ENCODE peak calls at places on chromosomes 2 and 18, in nine cellular contexts. One of them, this sample, is unnamed.
A peak's percentile ranks its signal among the peaks of the same experiment; 100 is the strongest.

GRCh38 chr18:13262839-13263691 is 44.5 kb downstream of the LDLRAD4 start:
- DNase-seq in Panc1: no peak
- DNase-seq in K562: no peak
- DNase-seq in HepG2: no peak
- DNase-seq in HCT116: no peak
- DNase-seq in GM12878: no peak
- DNase-seq in sigmoid colon: no peak
- DNase-seq in stomach: no peak
- DNase-seq in endothelial cell of umbilical vein: no peak
- DNase-seq in this sample: no peak

GRCh38 chr18:33577688-33578370 is at the start of gene ASXL3:
- DNase-seq in HCT116: no peak
- DNase-seq in Panc1: no peak
- DNase-seq in sigmoid colon: peak; percentile 80
- DNase-seq in GM12878: no peak
- DNase-seq in endothelial cell of umbilical vein: peak; percentile 45
- DNase-seq in HepG2: no peak
- DNase-seq in K562: no peak
- DNase-seq in stomach: peak; percentile 64
- DNase-seq in this sample: no peak

GRCh38 chr2:156400704-156401678 is 35.2 kb upstream of the GPD2 start:
- DNase-seq in HCT116: peak; percentile 75
- DNase-seq in HepG2: peak; percentile 76
- DNase-seq in GM12878: peak; percentile 82
- DNase-seq in stomach: peak; percentile 75
- DNase-seq in sigmoid colon: peak; percentile 89
- DNase-seq in endothelial cell of umbilical vein: peak; percentile 91
- DNase-seq in K562: peak; percentile 84
- DNase-seq in Panc1: peak; percentile 93
- DNase-seq in this sample: peak; percentile 71

GRCh38 chr2:120625865-120626560 is 109.7 kb upstream of the GLI2 start:
- DNase-seq in stomach: peak; percentile 95
- DNase-seq in HCT116: no peak
- DNase-seq in HepG2: peak; percentile 35
- DNase-seq in GM12878: no peak
- DNase-seq in K562: no peak
- DNase-seq in Panc1: no peak
- DNase-seq in sigmoid colon: peak; percentile 58
- DNase-seq in endothelial cell of umbilical vein: no peak
- DNase-seq in this sample: peak; percentile 90

GRCh38 chr2:180910831-180911665 is 69.4 kb upstream of the UBE2E3 start:
- DNase-seq in endothelial cell of umbilical vein: no peak
- DNase-seq in HepG2: no peak
- DNase-seq in Panc1: no peak
- DNase-seq in K562: no peak
- DNase-seq in sigmoid colon: no peak
- DNase-seq in HCT116: no peak
- DNase-seq in GM12878: no peak
- DNase-seq in stomach: no peak
- DNase-seq in this sample: no peak

GRCh38 chr2:27857417-27858172 is 32.6 kb downstream of the RBKS start:
- DNase-seq in stomach: no peak
- DNase-seq in GM12878: no peak
- DNase-seq in K562: no peak
- DNase-seq in HepG2: no peak
- DNase-seq in endothelial cell of umbilical vein: no peak
- DNase-seq in sigmoid colon: no peak
- DNase-seq in Panc1: no peak
- DNase-seq in HCT116: no peak
- DNase-seq in this sample: no peak

GRCh38 chr18:22674300-22674699 is 256.6 kb upstream of the CTAGE1 start:
- DNase-seq in endothelial cell of umbilical vein: peak; percentile 93
- DNase-seq in sigmoid colon: no peak
- DNase-seq in HepG2: no peak
- DNase-seq in stomach: no peak
- DNase-seq in Panc1: no peak
- DNase-seq in GM12878: no peak
- DNase-seq in HCT116: peak; percentile 7
- DNase-seq in K562: no peak
- DNase-seq in this sample: no peak

GRCh38 chr2:223054193-223054781 is 2.3 kb downstream of the KCNE4 start:
- DNase-seq in endothelial cell of umbilical vein: no peak
- DNase-seq in HCT116: no peak
- DNase-seq in Panc1: no peak
- DNase-seq in stomach: no peak
- DNase-seq in GM12878: no peak
- DNase-seq in K562: no peak
- DNase-seq in sigmoid colon: peak; percentile 90
- DNase-seq in HepG2: no peak
- DNase-seq in this sample: no peak

GRCh38 chr2:49129034-49129433 is 25.3 kb downstream of the FSHR start:
- DNase-seq in endothelial cell of umbilical vein: no peak
- DNase-seq in HepG2: no peak
- DNase-seq in sigmoid colon: no peak
- DNase-seq in K562: no peak
- DNase-seq in HCT116: no peak
- DNase-seq in stomach: no peak
- DNase-seq in GM12878: peak; percentile 4
- DNase-seq in Panc1: no peak
- DNase-seq in this sample: no peak

GRCh38 chr2:64685430-64685829 is 31.7 kb upstream of the SERTAD2 start:
- DNase-seq in GM12878: no peak
- DNase-seq in sigmoid colon: no peak
- DNase-seq in endothelial cell of umbilical vein: no peak
- DNase-seq in Panc1: no peak
- DNase-seq in K562: no peak
- DNase-seq in stomach: no peak
- DNase-seq in HepG2: peak; percentile 88
- DNase-seq in HCT116: no peak
- DNase-seq in this sample: no peak

GRCh38 chr2:18055290-18055689 is 176.8 kb downstream of the KCNS3 start:
- DNase-seq in K562: no peak
- DNase-seq in HepG2: no peak
- DNase-seq in HCT116: no peak
- DNase-seq in sigmoid colon: no peak
- DNase-seq in endothelial cell of umbilical vein: no peak
- DNase-seq in Panc1: no peak
- DNase-seq in stomach: no peak
- DNase-seq in GM12878: no peak
- DNase-seq in this sample: no peak

GRCh38 chr18:59208602-59209001 is 11.4 kb upstream of the GRP start:
- DNase-seq in K562: no peak
- DNase-seq in sigmoid colon: no peak
- DNase-seq in HCT116: no peak
- DNase-seq in stomach: no peak
- DNase-seq in HepG2: no peak
- DNase-seq in GM12878: no peak
- DNase-seq in Panc1: no peak
- DNase-seq in endothelial cell of umbilical vein: no peak
- DNase-seq in this sample: no peak

GRCh38 chr2:169285528-169285927 is 76.8 kb downstream of the LRP2 start:
- DNase-seq in sigmoid colon: no peak
- DNase-seq in HepG2: no peak
- DNase-seq in Panc1: no peak
- DNase-seq in stomach: no peak
- DNase-seq in K562: no peak
- DNase-seq in GM12878: no peak
- DNase-seq in HCT116: no peak
- DNase-seq in endothelial cell of umbilical vein: no peak
- DNase-seq in this sample: no peak

GRCh38 chr2:70145851-70146739 is 44.7 kb downstream of the C2orf42 start:
- DNase-seq in K562: peak; percentile 9
- DNase-seq in HCT116: no peak
- DNase-seq in HepG2: no peak
- DNase-seq in stomach: no peak
- DNase-seq in Panc1: no peak
- DNase-seq in GM12878: no peak
- DNase-seq in sigmoid colon: no peak
- DNase-seq in endothelial cell of umbilical vein: no peak
- DNase-seq in this sample: no peak

DNA sequence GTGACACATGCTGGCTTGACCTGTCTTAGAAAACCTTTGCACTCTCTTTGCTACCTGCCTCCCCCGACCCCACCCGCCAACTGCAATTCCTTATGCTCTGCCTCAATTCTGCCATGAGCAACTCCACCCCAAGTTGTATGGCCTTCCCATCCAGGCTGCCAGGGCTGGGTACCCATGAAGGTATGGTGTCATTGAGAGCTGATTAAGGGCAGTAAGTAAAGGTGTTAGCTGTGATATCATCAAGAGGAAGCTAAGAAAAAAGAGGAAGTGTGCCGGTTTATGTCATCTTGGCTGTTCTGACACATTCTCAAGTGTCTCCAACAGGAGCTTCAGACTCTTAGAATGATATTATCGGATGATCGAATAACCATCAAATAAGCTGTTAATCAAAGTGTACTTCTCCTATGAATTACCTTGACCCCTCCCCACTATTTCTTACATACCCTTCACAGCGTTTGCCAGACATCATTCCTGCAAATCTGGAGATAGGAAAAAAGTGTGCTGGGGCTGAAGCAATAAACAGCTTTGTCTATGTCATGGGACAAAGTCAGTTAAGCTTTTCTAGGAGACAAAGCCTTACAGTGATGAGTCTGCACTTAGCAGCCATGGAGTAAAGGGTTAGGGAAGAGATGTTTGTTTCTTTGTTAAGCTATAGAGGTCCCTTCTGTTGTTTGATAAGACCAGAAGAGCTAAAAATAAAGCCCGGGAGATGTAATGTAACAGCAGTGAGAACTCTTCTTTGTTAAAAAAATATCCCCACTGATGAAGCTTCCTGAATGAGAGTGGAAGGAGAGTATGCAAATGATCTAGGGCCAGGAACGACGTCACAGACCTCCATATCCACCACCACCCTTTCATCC is 40.4 kb upstream of the SMAD2 start:
- DNase-seq in Panc1: no peak
- DNase-seq in sigmoid colon: no peak
- DNase-seq in endothelial cell of umbilical vein: no peak
- DNase-seq in stomach: no peak
- DNase-seq in HCT116: no peak
- DNase-seq in GM12878: no peak
- DNase-seq in HepG2: no peak
- DNase-seq in K562: peak; percentile 43
- DNase-seq in this sample: no peak
- H3K4me1 ChIP-seq in Panc1: no peaks in the 10 kb centered on the region
- H3K4me1 ChIP-seq in sigmoid colon: no peaks in the 10 kb centered on the region
- H3K4me1 ChIP-seq in endothelial cell of umbilical vein: no peaks in the 10 kb centered on the region
- H3K4me1 ChIP-seq in stomach: peaks cover 5% of the 10 kb centered on the region
- H3K4me1 ChIP-seq in HCT116: peaks cover 8% of the 10 kb centered on the region
- H3K4me1 ChIP-seq in GM12878: no peaks in the 10 kb centered on the region
- H3K4me1 ChIP-seq in HepG2: no peaks in the 10 kb centered on the region
- H3K4me1 ChIP-seq in K562: no peaks in the 10 kb centered on the region
- H3K4me1 ChIP-seq in this sample: no peaks in the 10 kb centered on the region

DNA sequence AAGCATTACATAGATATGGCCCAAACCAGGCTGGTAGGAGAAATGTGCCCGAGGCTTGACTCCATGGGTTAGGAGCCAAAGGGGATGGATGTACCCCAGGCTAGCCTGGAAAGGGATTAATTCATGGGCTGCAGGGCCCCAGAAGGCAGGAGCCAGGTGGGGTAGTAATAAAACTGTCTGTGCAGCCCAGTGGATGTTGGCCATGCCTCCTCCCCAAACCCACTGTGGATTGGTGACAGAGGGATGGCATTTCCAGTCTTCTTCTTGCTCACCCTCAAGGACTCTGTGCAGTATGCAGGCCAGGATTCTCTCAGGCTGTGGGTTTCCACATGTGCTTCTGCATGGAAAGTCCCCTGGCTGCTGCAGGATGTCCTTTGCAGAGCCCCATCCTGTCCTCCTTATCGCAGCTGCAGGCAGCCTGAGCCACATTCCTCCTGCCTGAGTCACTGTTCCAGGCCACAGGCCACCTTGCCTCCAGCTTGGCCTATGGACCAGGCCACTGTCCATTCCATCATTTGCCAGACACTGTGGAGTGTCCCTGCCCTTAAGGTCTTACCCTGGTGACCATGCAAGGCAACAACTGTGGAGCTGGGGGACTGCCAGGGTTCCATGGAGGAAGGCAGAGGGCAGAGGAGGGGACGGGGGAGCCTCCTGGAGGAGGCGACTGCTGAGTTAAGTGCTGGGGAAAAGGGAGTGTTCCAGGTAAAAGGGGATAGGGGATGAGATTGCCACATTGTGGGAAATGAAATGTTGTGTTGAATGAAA is 38.9 kb downstream of the INO80C start:
- DNase-seq in sigmoid colon: peak; percentile 74
- DNase-seq in GM12878: peak; percentile 20
- DNase-seq in stomach: peak; percentile 55
- DNase-seq in endothelial cell of umbilical vein: peak; percentile 98
- DNase-seq in K562: peak; percentile 94
- DNase-seq in HCT116: peak; percentile 34
- DNase-seq in HepG2: peak; percentile 86
- DNase-seq in Panc1: peak; percentile 39
- DNase-seq in this sample: no peak
- TF ChIP-seq POLR2AphosphoS5 in sigmoid colon: peak; percentile 58
- TF ChIP-seq POLR2AphosphoS5 in GM12878: no peak
- TF ChIP-seq POLR2AphosphoS5 in stomach: peak; percentile 9
- TF ChIP-seq POLR2AphosphoS5 in endothelial cell of umbilical vein: peak; percentile 98
- TF ChIP-seq POLR2AphosphoS5 in K562: peak; percentile 81
- TF ChIP-seq POLR2AphosphoS5 in HCT116: no peak
- TF ChIP-seq POLR2AphosphoS5 in HepG2: no peak
- TF ChIP-seq POLR2AphosphoS5 in Panc1: no peak
- TF ChIP-seq POLR2AphosphoS5 in this sample: peak; percentile 77

DNA sequence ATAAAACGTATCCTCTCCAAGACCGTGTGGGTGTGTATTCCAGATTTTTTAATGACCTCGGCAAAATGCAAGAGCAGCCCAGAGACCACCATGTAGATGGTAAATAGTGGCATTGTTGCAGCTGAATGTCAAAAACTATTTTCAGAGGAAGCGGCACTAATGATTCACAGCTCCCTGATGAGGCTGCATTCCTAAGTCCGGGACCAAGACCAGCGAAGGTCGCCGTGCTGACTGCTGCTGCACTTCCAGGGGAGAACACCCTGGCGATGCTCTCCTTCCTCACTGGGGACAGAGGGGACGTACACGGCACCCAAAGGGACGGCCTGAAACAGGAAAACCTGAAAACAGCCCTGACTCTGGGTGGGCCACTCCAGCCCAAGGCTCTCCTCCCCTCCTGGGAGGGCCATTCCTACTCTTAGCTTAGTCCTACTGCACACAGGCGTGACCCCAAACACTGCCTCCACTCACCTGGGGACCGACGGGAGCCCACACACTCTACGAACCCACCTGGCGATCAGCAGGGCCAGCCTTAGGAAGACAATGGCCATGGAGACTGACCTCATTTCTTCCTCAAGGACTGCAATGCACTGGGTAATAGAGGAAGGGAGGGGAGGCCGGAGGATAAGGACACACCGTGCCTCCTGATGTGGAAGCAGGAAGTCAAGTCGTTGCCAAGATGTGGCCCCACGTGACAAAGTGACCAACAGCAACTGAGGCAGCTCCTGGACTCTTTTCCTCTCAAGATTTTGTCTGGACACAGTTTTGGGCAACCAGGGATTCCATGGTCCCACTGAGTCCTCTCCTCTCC is 82.8 kb downstream of the ZNF516 start:
- DNase-seq in K562: no peak
- DNase-seq in stomach: no peak
- DNase-seq in sigmoid colon: peak; percentile 71
- DNase-seq in Panc1: no peak
- DNase-seq in endothelial cell of umbilical vein: no peak
- DNase-seq in HepG2: no peak
- DNase-seq in GM12878: no peak
- DNase-seq in HCT116: no peak
- DNase-seq in this sample: no peak
- H3K4me3 ChIP-seq in K562: no peak overlapping the region
- H3K4me3 ChIP-seq in stomach: no peak overlapping the region
- H3K4me3 ChIP-seq in sigmoid colon: no peak overlapping the region
- H3K4me3 ChIP-seq in Panc1: no peak overlapping the region
- H3K4me3 ChIP-seq in endothelial cell of umbilical vein: no peak overlapping the region
- H3K4me3 ChIP-seq in HepG2: no peak overlapping the region
- H3K4me3 ChIP-seq in GM12878: no peak overlapping the region
- H3K4me3 ChIP-seq in HCT116: no peak overlapping the region
- H3K4me3 ChIP-seq in this sample: no peak overlapping the region

GRCh38 chr18:8988262-8988871 is 114.1 kb upstream of the NDUFV2 start:
- DNase-seq in Panc1: peak; percentile 35
- DNase-seq in stomach: peak; percentile 59
- DNase-seq in HCT116: peak; percentile 52
- DNase-seq in GM12878: no peak
- DNase-seq in HepG2: peak; percentile 46
- DNase-seq in sigmoid colon: peak; percentile 80
- DNase-seq in endothelial cell of umbilical vein: peak; percentile 62
- DNase-seq in K562: peak; percentile 84
- DNase-seq in this sample: no peak
- H3K4me1 ChIP-seq in Panc1: no peaks in the 10 kb centered on the region
- H3K4me1 ChIP-seq in stomach: no peaks in the 10 kb centered on the region
- H3K4me1 ChIP-seq in HCT116: peaks cover 23% of the 10 kb centered on the region
- H3K4me1 ChIP-seq in GM12878: peaks cover 3% of the 10 kb centered on the region
- H3K4me1 ChIP-seq in HepG2: no peaks in the 10 kb centered on the region
- H3K4me1 ChIP-seq in sigmoid colon: no peaks in the 10 kb centered on the region
- H3K4me1 ChIP-seq in endothelial cell of umbilical vein: no peaks in the 10 kb centered on the region
- H3K4me1 ChIP-seq in K562: peaks cover 14% of the 10 kb centered on the region
- H3K4me1 ChIP-seq in this sample: no peaks in the 10 kb centered on the region

This sample was measured in breast epithelium.